ENCODE peak calls at places on chromosomes 11 and 22, in four cellular contexts. B is adipocyte, P is tibial nerve, I is breast epithelium. F is an unnamed sample.

GRCh38 chr11:95067042-95067827 is 516 bp downstream of the SRSF8 start:
- DNase-seq in P (peak; percentile 67), B (peak; percentile 94), I (peak; percentile 78), F (no peak)

GRCh38 chr11:7536102-7536501 is 22.3 kb downstream of the PPFIBP2 start:
- DNase-seq in B (no peak), P (no peak), I (no peak), F (no peak)

GRCh38 chr11:26268980-26269660 is 62.8 kb upstream of the ANO3 start:
- DNase-seq in B (no peak), P (no peak), I (no peak), F (no peak)

GRCh38 chr11:113248702-113249490 is 65.5 kb upstream of the TTC12 start:
- DNase-seq in B (no peak), P (no peak), I (no peak), F (no peak)

GRCh38 chr11:99781074-99781473 is 760.3 kb downstream of the CNTN5 start:
- DNase-seq in B (peak; percentile 22), I (no peak), P (no peak), F (no peak)

GRCh38 chr11:13983081-13983751 is 20.7 kb downstream of the SPON1 start:
- DNase-seq in B (peak; percentile 51), I (no peak), P (no peak), F (no peak)

GRCh38 chr22:36991220-36991619 is 28.0 kb downstream of the TST start:
- DNase-seq in B (no peak), P (no peak), I (no peak), F (no peak)

GRCh38 chr11:46271875-46272815 is 5.3 kb upstream of the CREB3L1 start:
- DNase-seq in I (no peak), P (no peak), B (no peak), F (no peak)

GRCh38 chr22:37365950-37366349 is 61.3 kb downstream of the ELFN2 start:
- DNase-seq in P (no peak), I (no peak), B (no peak), F (no peak)

GRCh38 chr11:120248551-120249278 is 8.8 kb downstream of the POU2F3 start:
- DNase-seq in I (no peak), B (peak; percentile 33), P (no peak), F (no peak)

GRCh38 chr11:93169950-93170561 is 27.7 kb downstream of the SLC36A4 start:
- DNase-seq in B (peak; percentile 65), I (no peak), P (no peak), F (no peak)

GRCh38 chr11:67055812-67056211 is 835 bp upstream of the RHOD start:
- DNase-seq in I (peak; percentile 37), P (no peak), B (no peak), F (no peak)

GRCh38 chr11:62830904-62831519 is 839 bp downstream of the STX5 start:
- DNase-seq in B (no peak), P (no peak), I (no peak), F (no peak)

GRCh38 chr11:110376711-110377324 is 52.9 kb upstream of the FDX1 start:
- DNase-seq in P (peak; percentile 18), I (peak; percentile 51), B (peak; percentile 92), F (peak; percentile 15)

GRCh38 chr22:20591660-20592310 is 84.4 kb downstream of the MED15 start:
- DNase-seq in B (peak; percentile 26), I (no peak), P (no peak), F (no peak)

GRCh38 chr11:61690706-61691377 is 10.7 kb downstream of the DAGLA start:
- DNase-seq in P (no peak), B (no peak), I (no peak), F (no peak)
- H3K27me3 ChIP-seq in P (no peaks in the 10 kb centered on the region), B (no peaks in the 10 kb centered on the region), I (no peaks in the 10 kb centered on the region), F (no peaks in the 10 kb centered on the region)

GRCh38 chr22:23182289-23183106 is 2.2 kb downstream of the BCR start:
- DNase-seq in I (no peak), B (peak; percentile 33), P (no peak), F (no peak)

GRCh38 chr22:23184764-23185113 is 4.4 kb downstream of the BCR start:
- DNase-seq in B (no peak), I (no peak), P (no peak), F (no peak)

GRCh38 chr22:23183107-23183698 is 2.9 kb downstream of the BCR start:
- DNase-seq in P (peak; percentile 52), B (peak; percentile 55), I (peak; percentile 70), F (no peak)

GRCh38 chr22:23181763-23182288 is 1.5 kb downstream of the BCR start:
- DNase-seq in I (no peak), B (no peak), P (no peak), F (no peak)

GRCh38 chr22:23184100-23184763 is 3.9 kb downstream of the BCR start:
- DNase-seq in B (no peak), I (no peak), P (no peak), F (no peak)
- H3K4me3 ChIP-seq in B (no peak overlapping the region), I (peak overlapping the region; percentile 71), P (no peak overlapping the region), F (no peak overlapping the region)

GRCh38 chr11:64714664-64715063 is 8.3 kb downstream of the NRXN2 start:
- DNase-seq in B (no peak), P (no peak), I (no peak), F (no peak)
- H3K27me3 ChIP-seq in B (peaks cover 70% of the 10 kb centered on the region), P (no peaks in the 10 kb centered on the region), I (peaks cover 10% of the 10 kb centered on the region), F (peaks cover 58% of the 10 kb centered on the region)

DNA sequence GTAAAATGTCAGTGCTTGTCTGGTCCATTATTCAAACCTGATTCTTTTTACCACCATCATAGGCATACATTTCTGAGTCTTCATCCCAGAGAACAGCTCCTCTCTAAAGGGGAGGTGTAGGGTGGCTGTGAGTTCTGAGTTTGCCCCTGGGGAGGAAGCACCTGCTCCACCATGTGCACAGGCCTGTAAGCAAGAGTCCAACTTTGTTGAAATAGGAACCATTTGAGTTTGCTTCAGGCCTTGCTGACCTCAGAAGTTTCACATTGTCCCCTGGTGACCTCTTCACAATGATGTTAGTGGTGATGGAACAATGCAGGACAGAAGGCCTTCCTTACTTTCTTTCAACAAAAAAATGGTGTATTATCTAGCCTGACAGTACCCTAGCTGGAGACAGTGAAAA is 54.6 kb upstream of the TOP3B start:
- DNase-seq in B (no peak), P (no peak), I (no peak), F (no peak)
- H3K4me3 ChIP-seq in B (no peak overlapping the region), P (no peak overlapping the region), I (no peak overlapping the region), F (no peak overlapping the region)

GRCh38 chr11:72609451-72609850 is 64.8 kb downstream of the PDE2A start:
- DNase-seq in P (no peak), I (no peak), B (no peak), F (no peak)
- H3K27me3 ChIP-seq in P (no peaks in the 10 kb centered on the region), I (no peaks in the 10 kb centered on the region), B (peaks cover 62% of the 10 kb centered on the region), F (peaks cover 26% of the 10 kb centered on the region)

GRCh38 chr22:49656291-49656851 is 171.3 kb downstream of the BRD1 start:
- DNase-seq in I (no peak), B (no peak), P (no peak), F (no peak)
- H3K4me3 ChIP-seq in I (peak overlapping the region; percentile 46), B (no peak overlapping the region), P (peak overlapping the region; percentile 22), F (no peak overlapping the region)

DNA sequence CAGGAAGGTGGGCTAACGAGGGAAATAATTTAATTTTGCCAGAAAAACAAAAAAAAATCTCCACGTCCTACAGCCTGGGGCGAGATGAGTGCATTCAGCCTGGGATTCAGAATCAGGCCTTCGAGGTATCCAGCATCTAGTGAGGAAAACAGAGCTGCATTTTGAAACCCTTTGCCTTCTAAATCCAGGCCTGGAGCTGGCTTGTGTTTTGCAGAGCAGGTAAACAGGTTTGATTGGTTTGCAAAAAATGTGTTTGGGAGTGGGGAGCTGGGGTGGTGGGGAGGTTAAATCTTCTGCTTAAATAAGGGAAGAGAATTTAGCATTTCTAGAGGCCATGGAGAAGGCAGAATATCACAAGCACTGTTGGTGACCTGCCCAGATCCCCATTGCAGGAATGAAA is 29.7 kb upstream of the RASD2 start:
- DNase-seq in B (no peak), P (no peak), I (no peak), F (no peak)
- H3K27me3 ChIP-seq in B (peaks cover 14% of the 10 kb centered on the region), P (no peaks in the 10 kb centered on the region), I (no peaks in the 10 kb centered on the region), F (peaks cover 5% of the 10 kb centered on the region)

DNA sequence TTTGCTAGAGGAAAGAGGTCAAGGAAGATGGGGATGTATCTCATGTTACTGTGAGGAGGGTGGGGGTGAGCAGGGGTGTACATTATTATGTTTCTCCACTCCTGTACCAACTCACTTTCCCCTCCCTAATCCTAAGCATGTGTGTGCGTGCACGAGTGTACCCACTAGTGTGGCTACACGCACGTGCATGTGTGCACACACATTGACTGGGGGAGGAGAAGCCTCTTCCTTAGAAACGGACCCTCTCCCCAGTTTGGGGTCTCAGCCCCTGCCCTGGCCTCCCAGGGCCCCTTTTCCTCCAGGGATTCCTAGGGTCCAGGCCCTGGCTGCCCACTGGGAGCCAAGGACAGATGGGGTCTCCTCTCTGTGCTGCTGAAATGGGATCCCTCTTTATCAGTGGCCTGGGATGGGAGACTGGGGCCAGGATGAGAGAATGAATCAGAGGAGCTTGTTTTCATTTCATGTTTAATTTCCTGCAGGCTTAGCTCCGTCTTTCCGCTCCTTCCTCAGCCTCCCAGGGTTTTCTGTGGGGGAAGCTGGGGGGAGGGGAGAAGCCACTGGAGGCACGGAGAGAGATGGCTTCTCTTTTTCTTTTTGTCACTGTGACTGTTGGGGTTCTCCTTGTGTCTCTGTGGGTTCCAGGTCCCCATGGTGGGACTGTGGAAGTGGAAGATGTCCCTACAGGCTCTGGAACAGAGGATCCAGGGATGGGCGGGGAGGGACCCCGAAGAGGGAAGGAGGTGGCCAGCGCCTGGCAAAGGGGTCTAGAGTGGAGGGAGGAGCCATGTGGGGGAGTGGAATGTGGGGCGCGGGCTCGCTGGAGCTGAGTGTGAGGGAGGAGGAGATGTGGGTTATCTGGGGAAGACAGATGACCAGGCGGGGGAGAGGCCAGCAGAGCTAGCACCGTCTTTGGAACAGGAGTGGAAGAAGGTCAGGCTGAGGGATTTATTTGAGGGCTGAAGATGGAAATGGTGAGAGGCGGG is 40.3 kb downstream of the ALX4 start:
- DNase-seq in I (no peak), P (no peak), B (peak; percentile 67), F (no peak)
- H3K4me3 ChIP-seq in I (no peak overlapping the region), P (no peak overlapping the region), B (no peak overlapping the region), F (no peak overlapping the region)

F was measured in BJ.